ENCODE peak calls at places on chromosome 22, in six cellular contexts. One of them, this sample, is unnamed.

GRCh38 chr22:29912605-29913398 is 29.8 kb downstream of the MTMR3 start:
- DNase-seq in substantia nigra: no peak
- DNase-seq in CD8-positive, alpha-beta memory T cell: no peak
- DNase-seq in left lung: no peak
- DNase-seq in tibial nerve: no peak
- DNase-seq in fibroblast of lung: peak
- DNase-seq in this sample: no peak

GRCh38 chr22:49068861-49069260 is 758.8 kb downstream of the BRD1 start:
- DNase-seq in substantia nigra: no peak
- DNase-seq in left lung: no peak
- DNase-seq in fibroblast of lung: no peak
- DNase-seq in CD8-positive, alpha-beta memory T cell: no peak
- DNase-seq in tibial nerve: no peak
- DNase-seq in this sample: no peak

GRCh38 chr22:45155050-45155840 is 8.5 kb upstream of the NUP50 start:
- DNase-seq in CD8-positive, alpha-beta memory T cell: no peak
- DNase-seq in fibroblast of lung: peak
- DNase-seq in tibial nerve: no peak
- DNase-seq in left lung: no peak
- DNase-seq in substantia nigra: no peak
- DNase-seq in this sample: no peak

GRCh38 chr22:48486163-48486957 is 1341.3 kb downstream of the BRD1 start:
- DNase-seq in left lung: no peak
- DNase-seq in fibroblast of lung: no peak
- DNase-seq in CD8-positive, alpha-beta memory T cell: no peak
- DNase-seq in substantia nigra: no peak
- DNase-seq in tibial nerve: no peak
- DNase-seq in this sample: no peak

GRCh38 chr22:28544431-28544868 is 135.2 kb downstream of the TTC28 start:
- DNase-seq in tibial nerve: no peak
- DNase-seq in fibroblast of lung: no peak
- DNase-seq in substantia nigra: no peak
- DNase-seq in CD8-positive, alpha-beta memory T cell: no peak
- DNase-seq in left lung: no peak
- DNase-seq in this sample: no peak

GRCh38 chr22:49099089-49099488 is 728.6 kb downstream of the BRD1 start:
- DNase-seq in CD8-positive, alpha-beta memory T cell: no peak
- DNase-seq in tibial nerve: no peak
- DNase-seq in substantia nigra: no peak
- DNase-seq in fibroblast of lung: no peak
- DNase-seq in left lung: no peak
- DNase-seq in this sample: no peak

GRCh38 chr22:47189056-47189916 is 426.8 kb downstream of the TBC1D22A start:
- DNase-seq in substantia nigra: no peak
- DNase-seq in tibial nerve: peak
- DNase-seq in left lung: no peak
- DNase-seq in CD8-positive, alpha-beta memory T cell: no peak
- DNase-seq in fibroblast of lung: no peak
- DNase-seq in this sample: no peak

GRCh38 chr22:46149493-46149997 is 781 bp upstream of the PPARA start:
- DNase-seq in tibial nerve: peak
- DNase-seq in substantia nigra: peak
- DNase-seq in fibroblast of lung: no peak
- DNase-seq in CD8-positive, alpha-beta memory T cell: peak
- DNase-seq in left lung: peak
- DNase-seq in this sample: peak

GRCh38 chr22:40665312-40665711 is 14.0 kb upstream of the MCHR1 start:
- DNase-seq in substantia nigra: peak
- DNase-seq in fibroblast of lung: peak
- DNase-seq in tibial nerve: no peak
- DNase-seq in left lung: no peak
- DNase-seq in CD8-positive, alpha-beta memory T cell: no peak
- DNase-seq in this sample: peak

GRCh38 chr22:31748490-31748889 is 1.4 kb downstream of the PRR14L start:
- DNase-seq in tibial nerve: no peak
- DNase-seq in fibroblast of lung: no peak
- DNase-seq in substantia nigra: no peak
- DNase-seq in CD8-positive, alpha-beta memory T cell: no peak
- DNase-seq in left lung: no peak
- DNase-seq in this sample: no peak

GRCh38 chr22:48942698-48943566 is 884.7 kb downstream of the BRD1 start:
- DNase-seq in fibroblast of lung: no peak
- DNase-seq in left lung: no peak
- DNase-seq in tibial nerve: no peak
- DNase-seq in CD8-positive, alpha-beta memory T cell: no peak
- DNase-seq in substantia nigra: no peak
- DNase-seq in this sample: no peak

GRCh38 chr22:37933711-37934376 is 19.6 kb downstream of the C22orf23 start:
- DNase-seq in CD8-positive, alpha-beta memory T cell: peak
- DNase-seq in fibroblast of lung: peak
- DNase-seq in left lung: peak
- DNase-seq in substantia nigra: peak
- DNase-seq in tibial nerve: peak
- DNase-seq in this sample: peak

GRCh38 chr22:29879738-29880137 is 3.2 kb upstream of the MTMR3 start:
- DNase-seq in CD8-positive, alpha-beta memory T cell: no peak
- DNase-seq in left lung: no peak
- DNase-seq in substantia nigra: no peak
- DNase-seq in fibroblast of lung: no peak
- DNase-seq in tibial nerve: no peak
- DNase-seq in this sample: no peak

GRCh38 chr22:45642966-45643365 is 28.7 kb upstream of the ATXN10 start:
- DNase-seq in CD8-positive, alpha-beta memory T cell: no peak
- DNase-seq in fibroblast of lung: no peak
- DNase-seq in left lung: no peak
- DNase-seq in substantia nigra: no peak
- DNase-seq in tibial nerve: no peak
- DNase-seq in this sample: no peak

GRCh38 chr22:43081968-43082367 is 7.2 kb downstream of the TTLL1 start:
- DNase-seq in CD8-positive, alpha-beta memory T cell: no peak
- DNase-seq in tibial nerve: no peak
- DNase-seq in fibroblast of lung: peak
- DNase-seq in substantia nigra: no peak
- DNase-seq in left lung: no peak
- DNase-seq in this sample: no peak

GRCh38 chr22:30890689-30891442 is 77.7 kb downstream of the MORC2 start:
- DNase-seq in left lung: peak
- DNase-seq in fibroblast of lung: peak
- DNase-seq in tibial nerve: no peak
- DNase-seq in substantia nigra: no peak
- DNase-seq in CD8-positive, alpha-beta memory T cell: no peak
- DNase-seq in this sample: peak

GRCh38 chr22:33576205-33576604 is 344.1 kb downstream of the LARGE1 start:
- DNase-seq in substantia nigra: no peak
- DNase-seq in tibial nerve: no peak
- DNase-seq in CD8-positive, alpha-beta memory T cell: no peak
- DNase-seq in fibroblast of lung: no peak
- DNase-seq in left lung: no peak
- DNase-seq in this sample: no peak

GRCh38 chr22:45516923-45517675 is 14.4 kb downstream of the FBLN1 start:
- DNase-seq in CD8-positive, alpha-beta memory T cell: no peak
- DNase-seq in tibial nerve: no peak
- DNase-seq in left lung: no peak
- DNase-seq in substantia nigra: no peak
- DNase-seq in fibroblast of lung: peak
- DNase-seq in this sample: no peak

GRCh38 chr22:32518351-32518750 is 43.7 kb downstream of the FBXO7 start:
- DNase-seq in fibroblast of lung: no peak
- DNase-seq in tibial nerve: no peak
- DNase-seq in substantia nigra: no peak
- DNase-seq in left lung: no peak
- DNase-seq in CD8-positive, alpha-beta memory T cell: no peak
- DNase-seq in this sample: no peak

DNA sequence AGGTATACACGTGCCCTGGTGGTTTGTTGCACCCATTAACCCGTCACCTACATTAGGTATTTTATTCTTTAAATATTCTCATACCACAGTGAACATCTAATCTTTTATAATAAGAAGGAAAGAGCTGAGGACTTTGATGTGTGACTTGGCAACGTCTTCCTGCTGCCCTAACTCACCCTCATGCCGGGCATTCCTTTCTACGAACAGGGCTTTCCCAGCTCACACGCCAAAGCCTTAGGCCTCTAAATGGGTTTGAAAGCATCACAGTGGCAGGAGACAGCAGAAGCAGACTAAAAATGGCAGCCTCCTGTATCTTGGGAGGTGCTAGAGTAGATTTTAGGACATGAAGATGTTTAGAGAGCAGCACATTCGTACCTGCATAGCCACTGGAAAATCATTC is 52.6 kb downstream of the CLTCL1 start:
- DNase-seq in substantia nigra: no peak
- DNase-seq in fibroblast of lung: no peak
- DNase-seq in tibial nerve: no peak
- DNase-seq in left lung: no peak
- DNase-seq in CD8-positive, alpha-beta memory T cell: no peak
- DNase-seq in this sample: no peak
- H3K27ac ChIP-seq in substantia nigra: peak
- H3K27ac ChIP-seq in fibroblast of lung: no peak
- H3K27ac ChIP-seq in tibial nerve: no peak
- H3K27ac ChIP-seq in left lung: no peak
- H3K27ac ChIP-seq in CD8-positive, alpha-beta memory T cell: no peak
- H3K27ac ChIP-seq in this sample: peak

GRCh38 chr22:17419348-17419747 is 50.1 kb downstream of the CECR2 start:
- DNase-seq in left lung: no peak
- DNase-seq in fibroblast of lung: no peak
- DNase-seq in substantia nigra: no peak
- DNase-seq in tibial nerve: no peak
- DNase-seq in CD8-positive, alpha-beta memory T cell: no peak
- DNase-seq in this sample: no peak

GRCh38 chr22:17423616-17424015 is 54.4 kb downstream of the CECR2 start:
- DNase-seq in tibial nerve: no peak
- DNase-seq in CD8-positive, alpha-beta memory T cell: no peak
- DNase-seq in fibroblast of lung: no peak
- DNase-seq in substantia nigra: no peak
- DNase-seq in left lung: no peak
- DNase-seq in this sample: no peak

GRCh38 chr22:17418890-17419324 is 49.6 kb downstream of the CECR2 start:
- DNase-seq in substantia nigra: no peak
- DNase-seq in fibroblast of lung: no peak
- DNase-seq in tibial nerve: no peak
- DNase-seq in left lung: no peak
- DNase-seq in CD8-positive, alpha-beta memory T cell: no peak
- DNase-seq in this sample: peak

DNA sequence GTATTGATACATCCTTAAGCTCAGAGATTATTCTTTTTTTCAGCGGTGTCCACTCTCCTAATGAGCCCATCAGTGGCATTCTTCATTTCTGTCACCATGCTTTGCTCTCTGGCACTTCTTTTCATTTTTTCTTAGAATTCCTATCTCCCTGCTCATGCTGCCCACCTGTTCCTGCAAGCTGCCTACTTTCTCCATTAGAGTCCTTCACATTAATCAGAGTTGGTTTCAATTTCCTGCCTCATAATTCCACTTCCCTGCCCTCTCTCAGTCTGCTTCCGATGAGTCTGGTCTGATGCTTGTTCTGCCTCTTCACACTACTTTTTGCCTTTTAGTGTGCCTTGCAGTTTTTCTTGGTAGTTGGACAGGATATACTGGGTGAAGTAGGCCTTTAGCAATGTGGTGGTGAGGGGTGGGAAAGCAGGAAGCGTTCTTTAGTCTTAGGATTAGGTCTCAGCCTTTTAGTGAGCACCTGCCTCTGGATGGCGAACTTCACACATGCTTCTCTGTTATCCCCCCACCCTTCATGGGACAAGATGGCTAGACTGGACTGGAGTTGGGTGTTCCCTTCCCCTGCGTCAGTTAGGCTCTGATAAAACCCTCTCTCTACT is 53.6 kb downstream of the CECR2 start:
- DNase-seq in tibial nerve: no peak
- DNase-seq in fibroblast of lung: no peak
- DNase-seq in substantia nigra: no peak
- DNase-seq in CD8-positive, alpha-beta memory T cell: no peak
- DNase-seq in left lung: no peak
- DNase-seq in this sample: no peak
- H3K27ac ChIP-seq in tibial nerve: no peak
- H3K27ac ChIP-seq in fibroblast of lung: no peak
- H3K27ac ChIP-seq in substantia nigra: no peak
- H3K27ac ChIP-seq in CD8-positive, alpha-beta memory T cell: no peak
- H3K27ac ChIP-seq in left lung: no peak
- H3K27ac ChIP-seq in this sample: no peak

DNA sequence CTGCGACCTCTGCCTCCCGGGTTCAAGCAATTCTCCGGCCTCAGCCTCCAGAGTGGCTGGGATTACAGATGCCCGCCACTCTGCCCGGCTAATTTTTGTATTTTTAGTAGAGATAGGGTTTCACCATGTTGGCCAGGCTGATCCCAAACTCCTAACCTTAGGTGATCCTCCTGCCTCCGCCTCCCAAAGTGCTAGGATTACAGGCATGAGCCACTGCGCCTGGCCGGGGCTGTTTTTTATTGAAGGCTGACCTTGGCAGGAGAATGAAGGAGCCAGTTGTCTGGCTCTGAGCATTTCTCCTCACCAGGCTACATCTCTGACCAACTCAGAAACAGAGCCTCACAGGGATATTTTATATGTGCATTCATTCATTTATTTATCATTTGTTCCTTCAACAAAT is 2.3 kb downstream of the KIAA1671 start:
- DNase-seq in tibial nerve: no peak
- DNase-seq in substantia nigra: no peak
- DNase-seq in fibroblast of lung: no peak
- DNase-seq in CD8-positive, alpha-beta memory T cell: no peak
- DNase-seq in left lung: no peak
- DNase-seq in this sample: no peak
- H3K27ac ChIP-seq in tibial nerve: peak
- H3K27ac ChIP-seq in substantia nigra: no peak
- H3K27ac ChIP-seq in fibroblast of lung: no peak
- H3K27ac ChIP-seq in CD8-positive, alpha-beta memory T cell: no peak
- H3K27ac ChIP-seq in left lung: no peak
- H3K27ac ChIP-seq in this sample: peak

GRCh38 chr22:24162377-24162927 is 18.8 kb upstream of the SUSD2 start:
- DNase-seq in substantia nigra: no peak
- DNase-seq in tibial nerve: no peak
- DNase-seq in CD8-positive, alpha-beta memory T cell: no peak
- DNase-seq in left lung: no peak
- DNase-seq in fibroblast of lung: no peak
- DNase-seq in this sample: no peak

GRCh38 chr22:24159650-24160049 is 21.6 kb upstream of the SUSD2 start:
- DNase-seq in substantia nigra: no peak
- DNase-seq in tibial nerve: no peak
- DNase-seq in fibroblast of lung: no peak
- DNase-seq in left lung: no peak
- DNase-seq in CD8-positive, alpha-beta memory T cell: no peak
- DNase-seq in this sample: no peak

GRCh38 chr22:24160546-24160945 is 20.7 kb upstream of the SUSD2 start:
- DNase-seq in tibial nerve: no peak
- DNase-seq in left lung: no peak
- DNase-seq in substantia nigra: no peak
- DNase-seq in CD8-positive, alpha-beta memory T cell: no peak
- DNase-seq in fibroblast of lung: no peak
- DNase-seq in this sample: no peak

GRCh38 chr22:24161485-24161884 is 19.8 kb upstream of the SUSD2 start:
- DNase-seq in fibroblast of lung: no peak
- DNase-seq in substantia nigra: no peak
- DNase-seq in left lung: no peak
- DNase-seq in tibial nerve: no peak
- DNase-seq in CD8-positive, alpha-beta memory T cell: no peak
- DNase-seq in this sample: no peak

GRCh38 chr22:24161909-24162308 is 19.4 kb upstream of the SUSD2 start:
- DNase-seq in CD8-positive, alpha-beta memory T cell: no peak
- DNase-seq in substantia nigra: no peak
- DNase-seq in tibial nerve: no peak
- DNase-seq in left lung: no peak
- DNase-seq in fibroblast of lung: no peak
- DNase-seq in this sample: no peak
- H3K27ac ChIP-seq in CD8-positive, alpha-beta memory T cell: peak
- H3K27ac ChIP-seq in substantia nigra: no peak
- H3K27ac ChIP-seq in tibial nerve: peak
- H3K27ac ChIP-seq in left lung: peak
- H3K27ac ChIP-seq in fibroblast of lung: no peak
- H3K27ac ChIP-seq in this sample: peak

GRCh38 chr22:17114173-17114957 is 6.8 kb downstream of the TMEM121B start:
- DNase-seq in left lung: no peak
- DNase-seq in tibial nerve: no peak
- DNase-seq in CD8-positive, alpha-beta memory T cell: no peak
- DNase-seq in fibroblast of lung: no peak
- DNase-seq in substantia nigra: no peak
- DNase-seq in this sample: no peak
- H3K27ac ChIP-seq in left lung: no peak
- H3K27ac ChIP-seq in tibial nerve: no peak
- H3K27ac ChIP-seq in CD8-positive, alpha-beta memory T cell: no peak
- H3K27ac ChIP-seq in fibroblast of lung: no peak
- H3K27ac ChIP-seq in substantia nigra: no peak
- H3K27ac ChIP-seq in this sample: peak

This sample was measured in heart right ventricle.